ENCODE peak calls at places on chromosomes 1 and 21, in four cellular contexts. One of them, this sample, is unnamed.

GRCh38 chr1:113456967-113457366 is 66.7 kb downstream of the MAGI3 start:
- DNase-seq in AG10803: peak; percentile 93
- DNase-seq in stomach: peak; percentile 40
- DNase-seq in LoVo: peak; percentile 86
- DNase-seq in this sample: peak; percentile 76

GRCh38 chr21:44793269-44794030 is 8.2 kb downstream of the UBE2G2 start:
- DNase-seq in stomach: peak; percentile 61
- DNase-seq in LoVo: peak; percentile 51
- DNase-seq in AG10803: peak; percentile 52
- DNase-seq in this sample: peak; percentile 67

GRCh38 chr1:247681288-247681897 is 1.9 kb upstream of the OR13G1 start:
- DNase-seq in stomach: peak; percentile 42
- DNase-seq in LoVo: peak; percentile 69
- DNase-seq in AG10803: peak; percentile 4
- DNase-seq in this sample: peak; percentile 17

GRCh38 chr1:234608720-234609527 is 1.1 kb downstream of the IRF2BP2 start:
- DNase-seq in LoVo: no peak
- DNase-seq in AG10803: peak; percentile 48
- DNase-seq in stomach: peak; percentile 64
- DNase-seq in this sample: peak; percentile 50

GRCh38 chr1:195574511-195574910 is 1033.7 kb downstream of the KCNT2 start:
- DNase-seq in stomach: no peak
- DNase-seq in AG10803: no peak
- DNase-seq in LoVo: no peak
- DNase-seq in this sample: no peak

GRCh38 chr1:216144661-216145450 is 278.4 kb downstream of the USH2A start:
- DNase-seq in AG10803: no peak
- DNase-seq in stomach: no peak
- DNase-seq in LoVo: no peak
- DNase-seq in this sample: no peak

GRCh38 chr1:70910013-70910412 is 137.6 kb downstream of the PTGER3 start:
- DNase-seq in stomach: no peak
- DNase-seq in LoVo: no peak
- DNase-seq in AG10803: no peak
- DNase-seq in this sample: no peak

GRCh38 chr1:235697517-235697916 is 47.9 kb upstream of the GNG4 start:
- DNase-seq in AG10803: peak; percentile 21
- DNase-seq in stomach: no peak
- DNase-seq in LoVo: no peak
- DNase-seq in this sample: no peak

GRCh38 chr1:203140743-203141520 is 13.4 kb downstream of the ADORA1 start:
- DNase-seq in stomach: no peak
- DNase-seq in AG10803: no peak
- DNase-seq in LoVo: no peak
- DNase-seq in this sample: no peak

GRCh38 chr1:201119206-201119814 is 7.1 kb upstream of the CACNA1S start:
- DNase-seq in AG10803: peak; percentile 17
- DNase-seq in stomach: peak; percentile 35
- DNase-seq in LoVo: peak; percentile 26
- DNase-seq in this sample: no peak

GRCh38 chr1:151944859-151945575 is 35.7 kb upstream of the THEM4 start:
- DNase-seq in AG10803: no peak
- DNase-seq in LoVo: no peak
- DNase-seq in stomach: no peak
- DNase-seq in this sample: no peak

GRCh38 chr21:43591468-43592050 is 67.7 kb downstream of the HSF2BP start:
- DNase-seq in AG10803: no peak
- DNase-seq in LoVo: no peak
- DNase-seq in stomach: no peak
- DNase-seq in this sample: no peak

GRCh38 chr1:223341111-223341510 is 22.9 kb downstream of the SUSD4 start:
- DNase-seq in AG10803: peak; percentile 59
- DNase-seq in stomach: peak; percentile 46
- DNase-seq in LoVo: no peak
- DNase-seq in this sample: peak; percentile 38

GRCh38 chr1:162145966-162146696 is 76.6 kb downstream of the NOS1AP start:
- DNase-seq in stomach: no peak
- DNase-seq in AG10803: no peak
- DNase-seq in LoVo: no peak
- DNase-seq in this sample: no peak

GRCh38 chr1:170316270-170316669 is 170.5 kb downstream of the NTMT2 start:
- DNase-seq in LoVo: no peak
- DNase-seq in AG10803: no peak
- DNase-seq in stomach: no peak
- DNase-seq in this sample: no peak

GRCh38 chr1:245797592-245798366 is 643.0 kb downstream of the KIF26B start:
- DNase-seq in stomach: no peak
- DNase-seq in LoVo: no peak
- DNase-seq in AG10803: no peak
- DNase-seq in this sample: no peak

GRCh38 chr1:165633624-165634023 is 2.6 kb downstream of the MGST3 start:
- DNase-seq in AG10803: peak; percentile 61
- DNase-seq in LoVo: no peak
- DNase-seq in stomach: no peak
- DNase-seq in this sample: peak; percentile 61

GRCh38 chr1:230067441-230067870 is 418 bp downstream of the GALNT2 start:
- DNase-seq in LoVo: no peak
- DNase-seq in AG10803: peak; percentile 44
- DNase-seq in stomach: no peak
- DNase-seq in this sample: peak; percentile 31

GRCh38 chr1:116435806-116436486 is 62.9 kb downstream of the ATP1A1 start:
- DNase-seq in LoVo: no peak
- DNase-seq in stomach: no peak
- DNase-seq in AG10803: no peak
- DNase-seq in this sample: no peak

This sample was measured in Caki2.